ENCODE peak calls at places on chromosome 3, in four cellular contexts. One of them, this sample, is unnamed.
A peak's percentile ranks its signal among the peaks of the same experiment; 100 is the strongest.

GRCh38 chr3:127985216-127985615 is 67.0 kb upstream of the SEC61A1 start:
- DNase-seq in fibroblast of pulmonary artery: no peak
- DNase-seq in amniotic stem cell: no peak
- DNase-seq in activated gamma-delta T cell treated with anti-CD3 and anti-CD28 coated beads, Interleukin-2, amount 50 U/mL, for 16 hours: no peak
- DNase-seq in this sample: no peak

GRCh38 chr3:149454746-149455145 is 19.8 kb upstream of the TM4SF4 start:
- DNase-seq in fibroblast of pulmonary artery: peak; percentile 59
- DNase-seq in amniotic stem cell: peak; percentile 31
- DNase-seq in activated gamma-delta T cell treated with anti-CD3 and anti-CD28 coated beads, Interleukin-2, amount 50 U/mL, for 16 hours: no peak
- DNase-seq in this sample: no peak

GRCh38 chr3:133490468-133491351 is 82.8 kb upstream of the CDV3 start:
- DNase-seq in fibroblast of pulmonary artery: no peak
- DNase-seq in amniotic stem cell: no peak
- DNase-seq in activated gamma-delta T cell treated with anti-CD3 and anti-CD28 coated beads, Interleukin-2, amount 50 U/mL, for 16 hours: no peak
- DNase-seq in this sample: no peak

GRCh38 chr3:143654906-143655305 is 193.4 kb downstream of the SLC9A9 start:
- DNase-seq in fibroblast of pulmonary artery: no peak
- DNase-seq in amniotic stem cell: no peak
- DNase-seq in activated gamma-delta T cell treated with anti-CD3 and anti-CD28 coated beads, Interleukin-2, amount 50 U/mL, for 16 hours: no peak
- DNase-seq in this sample: no peak

GRCh38 chr3:175805825-175806224 is 946.7 kb downstream of the NAALADL2 start:
- DNase-seq in fibroblast of pulmonary artery: no peak
- DNase-seq in amniotic stem cell: no peak
- DNase-seq in activated gamma-delta T cell treated with anti-CD3 and anti-CD28 coated beads, Interleukin-2, amount 50 U/mL, for 16 hours: no peak
- DNase-seq in this sample: no peak

GRCh38 chr3:58129041-58129440 is 81.7 kb downstream of the DNASE1L3 start:
- DNase-seq in fibroblast of pulmonary artery: no peak
- DNase-seq in amniotic stem cell: no peak
- DNase-seq in activated gamma-delta T cell treated with anti-CD3 and anti-CD28 coated beads, Interleukin-2, amount 50 U/mL, for 16 hours: no peak
- DNase-seq in this sample: no peak

GRCh38 chr3:127065561-127066270 is 82.8 kb downstream of the PLXNA1 start:
- DNase-seq in fibroblast of pulmonary artery: no peak
- DNase-seq in amniotic stem cell: no peak
- DNase-seq in activated gamma-delta T cell treated with anti-CD3 and anti-CD28 coated beads, Interleukin-2, amount 50 U/mL, for 16 hours: no peak
- DNase-seq in this sample: no peak

GRCh38 chr3:38519651-38520050 is 23.5 kb downstream of the EXOG start:
- DNase-seq in fibroblast of pulmonary artery: no peak
- DNase-seq in amniotic stem cell: no peak
- DNase-seq in activated gamma-delta T cell treated with anti-CD3 and anti-CD28 coated beads, Interleukin-2, amount 50 U/mL, for 16 hours: no peak
- DNase-seq in this sample: no peak

GRCh38 chr3:88150371-88150770 is 612 bp downstream of the C3orf38 start:
- DNase-seq in fibroblast of pulmonary artery: peak; percentile 19
- DNase-seq in amniotic stem cell: no peak
- DNase-seq in activated gamma-delta T cell treated with anti-CD3 and anti-CD28 coated beads, Interleukin-2, amount 50 U/mL, for 16 hours: no peak
- DNase-seq in this sample: no peak

GRCh38 chr3:130849111-130849552 is 44.8 kb upstream of the ATP2C1 start:
- DNase-seq in fibroblast of pulmonary artery: no peak
- DNase-seq in amniotic stem cell: no peak
- DNase-seq in activated gamma-delta T cell treated with anti-CD3 and anti-CD28 coated beads, Interleukin-2, amount 50 U/mL, for 16 hours: no peak
- DNase-seq in this sample: peak; percentile 8

GRCh38 chr3:142896201-142896755 is 7.4 kb upstream of the PCOLCE2 start:
- DNase-seq in fibroblast of pulmonary artery: peak; percentile 35
- DNase-seq in amniotic stem cell: no peak
- DNase-seq in activated gamma-delta T cell treated with anti-CD3 and anti-CD28 coated beads, Interleukin-2, amount 50 U/mL, for 16 hours: no peak
- DNase-seq in this sample: no peak

GRCh38 chr3:114411292-114411691 is 117.5 kb downstream of the TIGIT start:
- DNase-seq in fibroblast of pulmonary artery: peak; percentile 31
- DNase-seq in amniotic stem cell: peak; percentile 11
- DNase-seq in activated gamma-delta T cell treated with anti-CD3 and anti-CD28 coated beads, Interleukin-2, amount 50 U/mL, for 16 hours: no peak
- DNase-seq in this sample: no peak

GRCh38 chr3:49966233-49966942 is 26.4 kb downstream of the RBM6 start:
- DNase-seq in fibroblast of pulmonary artery: no peak
- DNase-seq in amniotic stem cell: no peak
- DNase-seq in activated gamma-delta T cell treated with anti-CD3 and anti-CD28 coated beads, Interleukin-2, amount 50 U/mL, for 16 hours: no peak
- DNase-seq in this sample: no peak

GRCh38 chr3:169286992-169287391 is 376.5 kb downstream of the MECOM start:
- DNase-seq in fibroblast of pulmonary artery: no peak
- DNase-seq in amniotic stem cell: no peak
- DNase-seq in activated gamma-delta T cell treated with anti-CD3 and anti-CD28 coated beads, Interleukin-2, amount 50 U/mL, for 16 hours: no peak
- DNase-seq in this sample: no peak

GRCh38 chr3:9883676-9884554 is 3.9 kb upstream of the CIDEC start:
- DNase-seq in fibroblast of pulmonary artery: no peak
- DNase-seq in amniotic stem cell: no peak
- DNase-seq in activated gamma-delta T cell treated with anti-CD3 and anti-CD28 coated beads, Interleukin-2, amount 50 U/mL, for 16 hours: no peak
- DNase-seq in this sample: no peak